ENCODE peak calls at places on chromosomes 2 and 18, in six cellular contexts. I is cardiac muscle cell, Z is breast epithelium, A is BE2C, V is pancreas, W is tibial artery. F is an unnamed sample. For H3K4me1, the result is how much of the 10 kb centered on the place peaks cover.

GRCh38 chr18:37419866-37420265 is 145.7 kb downstream of the CELF4 start:
- DNase-seq in Z (no peak), I (no peak), V (no peak), W (no peak), A (no peak), F (no peak)

GRCh38 chr18:57190026-57190425 is 43.1 kb downstream of the BOD1L2 start:
- DNase-seq in V (no peak), Z (no peak), I (no peak), A (no peak), W (no peak), F (no peak)

GRCh38 chr2:197052371-197052770 is 125.9 kb upstream of the PGAP1 start:
- DNase-seq in W (no peak), Z (no peak), A (peak), I (no peak), V (no peak), F (no peak)

GRCh38 chr2:97935719-97936161 is 60.0 kb downstream of the TMEM131 start:
- DNase-seq in A (peak), V (no peak), W (no peak), I (peak), Z (no peak), F (no peak)

GRCh38 chr2:219688560-219689445 is 61.4 kb downstream of the SLC4A3 start:
- DNase-seq in V (no peak), I (peak), W (no peak), A (no peak), Z (no peak), F (peak)

GRCh38 chr2:192628017-192628416 is 433.3 kb upstream of the TMEFF2 start:
- DNase-seq in A (no peak), W (no peak), V (no peak), Z (no peak), I (no peak), F (no peak)

GRCh38 chr18:58552057-58552461 is 76.8 kb downstream of the ALPK2 start:
- DNase-seq in W (no peak), Z (no peak), I (no peak), V (no peak), A (no peak), F (no peak)

GRCh38 chr2:130825231-130825971 is 11.3 kb upstream of the ARHGEF4 start:
- DNase-seq in A (no peak), W (no peak), Z (no peak), I (no peak), V (peak), F (no peak)

GRCh38 chr2:237269121-237269875 is 144.7 kb downstream of the COL6A3 start:
- DNase-seq in V (no peak), A (no peak), Z (no peak), W (no peak), I (no peak), F (no peak)

GRCh38 chr2:145170787-145171186 is 650.9 kb upstream of the ZEB2 start:
- DNase-seq in V (no peak), Z (no peak), I (no peak), W (no peak), A (no peak), F (no peak)

GRCh38 chr2:98761267-98761781 is 30.4 kb upstream of the MGAT4A start:
- DNase-seq in I (no peak), V (no peak), A (no peak), W (no peak), Z (no peak), F (no peak)

GRCh38 chr2:56455642-56456041 is 271.9 kb downstream of the CCDC85A start:
- DNase-seq in I (no peak), V (no peak), W (no peak), Z (no peak), A (no peak), F (no peak)

GRCh38 chr2:127043367-127044164 is 63.4 kb downstream of the BIN1 start:
- DNase-seq in A (no peak), Z (no peak), I (no peak), W (no peak), V (no peak), F (peak)

GRCh38 chr2:64727013-64727767 is 73.5 kb upstream of the SERTAD2 start:
- DNase-seq in I (no peak), A (no peak), Z (no peak), V (no peak), W (no peak), F (no peak)

GRCh38 chr2:34729845-34730244 is 1130.7 kb upstream of the FAM98A start:
- DNase-seq in I (no peak), A (no peak), Z (no peak), V (no peak), W (no peak), F (no peak)

GRCh38 chr2:182391443-182391842 is 35.4 kb downstream of the PDE1A start:
- DNase-seq in W (no peak), Z (no peak), I (no peak), A (no peak), V (no peak), F (no peak)

GRCh38 chr18:63237911-63238710 is 81.5 kb downstream of the BCL2 start:
- DNase-seq in Z (no peak), W (no peak), V (no peak), I (peak), A (no peak), F (peak)

GRCh38 chr2:236168110-236169067 is at the start of gene GBX2:
- DNase-seq in Z (no peak), V (no peak), W (no peak), A (peak), I (peak), F (peak)
- H3K4me1 ChIP-seq in Z (under half), V (under half), W (under half), A (under half), I (under half), F (under half)

GRCh38 chr2:10033251-10034006 is 9.9 kb upstream of the KLF11 start:
- DNase-seq in W (no peak), I (no peak), V (no peak), A (no peak), Z (no peak), F (peak)
- H3K4me1 ChIP-seq in W (under half), I (under half), V (under half), A (under half), Z (under half), F (under half)

DNA sequence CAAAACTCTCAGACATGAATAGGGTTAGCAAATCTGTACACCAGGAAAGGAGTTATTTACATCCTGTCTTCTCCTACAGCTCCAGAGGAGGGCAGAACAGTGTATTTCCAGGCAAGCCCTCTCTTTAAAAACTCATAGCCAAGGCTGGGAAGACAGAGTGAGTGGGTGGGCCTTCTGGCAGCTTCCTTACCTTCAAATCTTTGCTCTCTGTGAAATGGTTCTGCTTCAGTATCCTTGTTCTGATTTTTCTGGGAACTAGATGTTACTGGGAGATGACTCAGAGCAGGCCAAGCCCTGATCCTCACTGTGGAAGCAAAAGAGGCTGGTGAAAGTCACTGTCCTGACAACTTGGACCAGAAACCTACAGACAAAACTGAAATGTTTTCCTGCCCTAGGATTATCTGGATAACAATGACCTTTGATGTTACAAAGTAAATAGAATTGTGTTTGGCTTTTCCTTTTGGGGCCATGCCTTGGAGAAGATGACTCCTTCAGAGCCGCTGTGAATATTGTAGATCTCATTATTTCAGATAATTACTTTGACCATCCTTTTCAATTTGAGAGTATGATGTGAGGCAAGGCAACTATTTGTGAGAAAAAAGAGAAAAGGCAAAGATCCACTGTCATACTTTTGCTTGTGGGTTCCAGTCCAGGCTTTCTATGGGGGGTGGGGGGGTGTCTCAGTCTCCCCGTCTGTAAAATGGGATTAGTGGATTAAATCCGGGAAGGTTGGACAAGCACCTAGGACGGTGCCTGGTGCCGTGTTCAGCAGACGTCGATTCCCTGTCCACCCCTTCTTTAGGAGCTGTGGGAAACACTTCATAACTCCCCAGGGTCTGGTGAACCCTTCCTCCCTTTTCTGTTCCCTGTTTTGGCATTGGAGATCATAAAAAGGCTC is 644 bp upstream of the QPCT start:
- DNase-seq in I (peak), V (no peak), Z (no peak), W (no peak), A (no peak), F (no peak)
- H3K4me1 ChIP-seq in I (under half), V (under half), Z (under half), W (under half), A (under half), F (under half)

DNA sequence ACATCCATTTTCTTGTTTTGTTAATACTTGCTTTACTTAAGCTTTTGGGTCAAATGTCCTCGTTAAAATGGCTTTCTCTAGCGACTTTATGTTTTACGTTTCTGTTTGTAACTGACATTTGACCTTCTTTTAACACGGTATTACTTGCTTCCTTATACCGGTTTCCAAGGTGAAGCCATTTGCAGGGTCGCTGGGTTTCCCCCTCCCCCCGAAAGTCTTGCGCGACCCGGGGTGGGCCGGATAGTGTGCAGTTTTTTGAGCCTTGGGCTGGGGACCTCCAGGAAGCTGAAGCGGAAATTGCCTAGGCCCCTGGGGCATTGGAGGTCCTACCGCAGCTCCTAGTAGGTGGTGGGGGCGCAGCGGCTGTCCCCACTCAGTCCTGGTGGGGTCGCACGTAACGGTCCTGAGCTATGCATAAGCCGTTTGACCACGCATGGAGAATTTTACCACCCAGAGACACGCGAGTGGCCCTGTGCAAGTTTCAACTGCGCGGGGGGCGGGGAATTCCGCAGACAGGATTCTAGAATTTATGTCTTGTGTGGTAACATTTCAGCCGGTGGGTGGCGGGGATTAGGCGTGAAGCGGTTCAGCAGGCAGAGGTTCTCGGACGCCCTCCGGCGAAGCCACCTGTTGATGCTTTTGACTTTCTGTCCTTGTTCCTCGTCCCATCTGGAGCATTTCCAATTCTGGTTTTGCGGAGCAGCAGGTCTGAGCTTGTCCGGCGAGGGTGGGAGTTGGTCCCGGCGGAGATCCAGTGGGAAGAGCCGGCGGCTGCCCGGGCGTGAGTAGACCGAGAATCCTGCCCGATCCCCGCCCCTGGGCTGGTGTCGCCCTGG is 2.4 kb downstream of the CFLAR start:
- DNase-seq in W (peak), I (peak), A (peak), V (peak), Z (peak), F (peak)
- H3K4me1 ChIP-seq in W (under half), I (under half), A (under half), V (under half), Z (under half), F (under half)

GRCh38 chr2:100137318-100137717 is 5.1 kb downstream of the AFF3 start:
- DNase-seq in Z (no peak), I (no peak), W (no peak), V (no peak), A (no peak), F (no peak)

GRCh38 chr2:100137877-100138570 is 4.4 kb downstream of the AFF3 start:
- DNase-seq in I (no peak), A (no peak), V (no peak), W (no peak), Z (no peak), F (no peak)

GRCh38 chr2:100135415-100135814 is 7.0 kb downstream of the AFF3 start:
- DNase-seq in V (no peak), W (no peak), Z (no peak), A (no peak), I (no peak), F (no peak)

GRCh38 chr2:100139114-100139513 is 3.3 kb downstream of the AFF3 start:
- DNase-seq in W (no peak), I (no peak), A (peak), V (no peak), Z (no peak), F (no peak)

GRCh38 chr2:100136310-100136709 is 6.1 kb downstream of the AFF3 start:
- DNase-seq in A (no peak), Z (no peak), I (no peak), V (no peak), W (no peak), F (peak)
- H3K4me1 ChIP-seq in A (under half), Z (under half), I (under half), V (under half), W (under half), F (under half)

DNA sequence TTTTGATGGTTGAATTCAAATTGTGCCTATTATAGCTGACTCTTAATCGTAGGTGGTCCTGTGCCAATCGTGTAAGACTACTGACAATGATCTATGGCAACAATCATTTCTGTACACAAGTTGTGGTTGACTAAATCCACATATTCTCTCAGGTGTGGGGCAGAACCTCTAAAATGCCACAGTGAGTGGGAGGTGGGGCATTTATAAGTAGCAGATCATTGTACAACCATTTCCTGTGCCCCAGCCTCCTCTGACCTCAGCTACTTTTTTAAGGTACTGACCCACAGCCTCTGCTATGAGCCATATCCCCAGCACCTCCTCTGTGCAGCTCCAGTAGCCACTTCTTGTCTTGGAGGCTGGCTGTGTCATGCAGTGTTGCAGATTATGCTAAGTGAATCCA is 48.6 kb upstream of the RAPH1 start:
- DNase-seq in W (no peak), A (no peak), Z (no peak), I (peak), V (no peak), F (no peak)
- H3K4me1 ChIP-seq in W (under half), A (under half), Z (under half), I (under half), V (under half), F (under half)

DNA sequence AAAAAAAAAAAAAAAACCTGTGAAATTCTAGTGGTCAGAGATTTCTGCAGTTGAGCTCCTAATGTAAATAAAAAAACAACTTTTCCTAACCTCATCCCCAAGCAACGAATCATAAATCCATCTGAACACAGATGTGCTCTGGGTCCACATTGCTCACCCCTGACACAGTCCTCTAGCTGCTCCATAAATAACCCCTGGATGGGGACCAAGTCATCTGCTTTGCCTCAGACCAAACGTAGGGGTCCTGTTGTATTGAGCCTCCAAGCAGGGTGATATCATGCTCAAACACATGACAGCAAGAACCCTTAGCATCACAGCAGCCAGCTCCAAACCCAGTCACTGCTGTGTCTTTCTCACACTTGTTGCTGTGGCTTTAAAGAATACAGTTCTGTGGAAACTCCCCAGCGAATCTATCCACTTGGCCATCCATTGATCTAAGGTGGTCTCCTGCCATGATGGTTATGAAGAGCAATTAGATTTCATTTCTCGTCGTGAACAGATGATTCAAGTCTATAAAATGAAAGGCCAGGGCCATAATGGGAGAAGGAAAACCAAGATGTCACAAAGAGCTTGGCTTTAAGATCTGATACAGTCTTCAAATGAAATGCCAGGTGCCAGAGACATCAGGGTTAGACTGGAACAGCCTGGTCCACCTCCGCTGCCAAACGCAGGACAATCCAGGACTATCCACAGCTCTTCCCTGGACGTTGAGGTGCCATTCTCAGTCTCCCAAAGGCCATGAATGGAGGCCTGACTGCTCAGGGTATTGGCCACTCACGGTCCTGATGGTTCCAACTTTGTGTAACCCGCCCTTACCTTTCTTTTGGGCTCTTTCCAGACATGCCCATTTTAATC is 39.0 kb downstream of the TBC1D8 start:
- DNase-seq in Z (no peak), V (no peak), I (peak), A (peak), W (no peak), F (no peak)
- H3K4me1 ChIP-seq in Z (under half), V (half or more), I (half or more), A (under half), W (under half), F (under half)